ENCODE peak calls at places on chromosomes 16 and 17, in six cellular contexts. One of them, this sample, is unnamed.

GRCh38 chr16:66324785-66325184 is 41.7 kb upstream of the CDH5 start:
- DNase-seq in GM12878: no peak
- DNase-seq in K562: peak
- DNase-seq in H1: peak
- DNase-seq in HepG2: peak
- DNase-seq in GM23338: peak
- DNase-seq in this sample: peak

GRCh38 chr17:58275417-58275816 is 5.3 kb downstream of the MPO start:
- DNase-seq in GM12878: no peak
- DNase-seq in K562: no peak
- DNase-seq in H1: no peak
- DNase-seq in HepG2: no peak
- DNase-seq in GM23338: no peak
- DNase-seq in this sample: no peak

GRCh38 chr16:84603115-84603816 is 14.6 kb downstream of the COTL1 start:
- DNase-seq in GM12878: no peak
- DNase-seq in K562: no peak
- DNase-seq in H1: no peak
- DNase-seq in HepG2: no peak
- DNase-seq in GM23338: no peak
- DNase-seq in this sample: no peak

GRCh38 chr17:69147460-69147859 is 5.8 kb upstream of the ABCA6 start:
- DNase-seq in GM12878: no peak
- DNase-seq in K562: no peak
- DNase-seq in H1: no peak
- DNase-seq in HepG2: no peak
- DNase-seq in GM23338: no peak
- DNase-seq in this sample: no peak

GRCh38 chr16:3999479-3999868 is 116.8 kb downstream of the ADCY9 start:
- DNase-seq in GM12878: no peak
- DNase-seq in K562: no peak
- DNase-seq in H1: no peak
- DNase-seq in HepG2: no peak
- DNase-seq in GM23338: peak
- DNase-seq in this sample: peak

GRCh38 chr16:50244504-50245416 is 21.6 kb upstream of the ADCY7 start:
- DNase-seq in GM12878: no peak
- DNase-seq in K562: peak
- DNase-seq in H1: peak
- DNase-seq in HepG2: no peak
- DNase-seq in GM23338: peak
- DNase-seq in this sample: peak

GRCh38 chr16:72995151-72995881 is 52.6 kb downstream of the ZFHX3 start:
- DNase-seq in GM12878: no peak
- DNase-seq in K562: peak
- DNase-seq in H1: peak
- DNase-seq in HepG2: no peak
- DNase-seq in GM23338: peak
- DNase-seq in this sample: peak

GRCh38 chr17:75077072-75077489 is 10.7 kb upstream of the SLC16A5 start:
- DNase-seq in GM12878: no peak
- DNase-seq in K562: no peak
- DNase-seq in H1: no peak
- DNase-seq in HepG2: peak
- DNase-seq in GM23338: peak
- DNase-seq in this sample: peak

GRCh38 chr17:62140376-62140775 is 75.3 kb upstream of the MED13 start:
- DNase-seq in GM12878: no peak
- DNase-seq in K562: no peak
- DNase-seq in H1: no peak
- DNase-seq in HepG2: no peak
- DNase-seq in GM23338: no peak
- DNase-seq in this sample: peak

GRCh38 chr16:66899310-66899944 is 19.1 kb downstream of the PDP2 start:
- DNase-seq in GM12878: no peak
- DNase-seq in K562: no peak
- DNase-seq in H1: no peak
- DNase-seq in HepG2: no peak
- DNase-seq in GM23338: no peak
- DNase-seq in this sample: no peak

GRCh38 chr17:41528959-41529353 is 848 bp upstream of the KRT19 start:
- DNase-seq in GM12878: no peak
- DNase-seq in K562: no peak
- DNase-seq in H1: no peak
- DNase-seq in HepG2: no peak
- DNase-seq in GM23338: peak
- DNase-seq in this sample: no peak

GRCh38 chr16:50740747-50741146 is 1.1 kb upstream of the CYLD start:
- DNase-seq in GM12878: no peak
- DNase-seq in K562: no peak
- DNase-seq in H1: no peak
- DNase-seq in HepG2: no peak
- DNase-seq in GM23338: no peak
- DNase-seq in this sample: no peak

GRCh38 chr16:88669986-88670385 is 7.1 kb upstream of the MVD start:
- DNase-seq in GM12878: no peak
- DNase-seq in K562: no peak
- DNase-seq in H1: no peak
- DNase-seq in HepG2: no peak
- DNase-seq in GM23338: no peak
- DNase-seq in this sample: no peak

GRCh38 chr16:56370836-56371235 is 54.5 kb downstream of the AMFR start:
- DNase-seq in GM12878: no peak
- DNase-seq in K562: no peak
- DNase-seq in H1: no peak
- DNase-seq in HepG2: no peak
- DNase-seq in GM23338: no peak
- DNase-seq in this sample: no peak

GRCh38 chr17:38550661-38551060 is 55.1 kb downstream of the SRCIN1 start:
- DNase-seq in GM12878: no peak
- DNase-seq in K562: peak
- DNase-seq in H1: no peak
- DNase-seq in HepG2: no peak
- DNase-seq in GM23338: no peak
- DNase-seq in this sample: no peak

GRCh38 chr17:35766903-35767510 is 6.3 kb downstream of the C17orf50 start:
- DNase-seq in GM12878: no peak
- DNase-seq in K562: no peak
- DNase-seq in H1: no peak
- DNase-seq in HepG2: no peak
- DNase-seq in GM23338: no peak
- DNase-seq in this sample: no peak

GRCh38 chr16:83913234-83913633 is 14.3 kb downstream of the MLYCD start:
- DNase-seq in GM12878: no peak
- DNase-seq in K562: no peak
- DNase-seq in H1: no peak
- DNase-seq in HepG2: no peak
- DNase-seq in GM23338: no peak
- DNase-seq in this sample: no peak

GRCh38 chr17:57379237-57380054 is 123.1 kb downstream of the MSI2 start:
- DNase-seq in GM12878: no peak
- DNase-seq in K562: peak
- DNase-seq in H1: no peak
- DNase-seq in HepG2: no peak
- DNase-seq in GM23338: peak
- DNase-seq in this sample: no peak

GRCh38 chr16:77603656-77604055 is 118.7 kb upstream of the NUDT7 start:
- DNase-seq in GM12878: no peak
- DNase-seq in K562: no peak
- DNase-seq in H1: no peak
- DNase-seq in HepG2: no peak
- DNase-seq in GM23338: peak
- DNase-seq in this sample: no peak

GRCh38 chr17:4598776-4599504 is 14.6 kb downstream of the SMTNL2 start:
- DNase-seq in GM12878: no peak
- DNase-seq in K562: no peak
- DNase-seq in H1: no peak
- DNase-seq in HepG2: no peak
- DNase-seq in GM23338: no peak
- DNase-seq in this sample: no peak

GRCh38 chr17:82815790-82816305 is 24.0 kb downstream of the ZNF750 start:
- DNase-seq in GM12878: no peak
- DNase-seq in K562: no peak
- DNase-seq in H1: no peak
- DNase-seq in HepG2: no peak
- DNase-seq in GM23338: no peak
- DNase-seq in this sample: no peak

GRCh38 chr17:67629963-67630320 is 87.8 kb upstream of the NOL11 start:
- DNase-seq in GM12878: no peak
- DNase-seq in K562: no peak
- DNase-seq in H1: no peak
- DNase-seq in HepG2: peak
- DNase-seq in GM23338: peak
- DNase-seq in this sample: no peak

GRCh38 chr17:75288784-75289121 is 480 bp downstream of the SLC25A19 start:
- DNase-seq in GM12878: no peak
- DNase-seq in K562: peak
- DNase-seq in H1: peak
- DNase-seq in HepG2: peak
- DNase-seq in GM23338: peak
- DNase-seq in this sample: peak

GRCh38 chr16:4780235-4780634 is 7.9 kb downstream of the SEPTIN12 start:
- DNase-seq in GM12878: no peak
- DNase-seq in K562: no peak
- DNase-seq in H1: no peak
- DNase-seq in HepG2: no peak
- DNase-seq in GM23338: no peak
- DNase-seq in this sample: no peak

GRCh38 chr16:83698964-83699363 is 108.8 kb upstream of the HSBP1 start:
- DNase-seq in GM12878: no peak
- DNase-seq in K562: no peak
- DNase-seq in H1: no peak
- DNase-seq in HepG2: no peak
- DNase-seq in GM23338: no peak
- DNase-seq in this sample: no peak

GRCh38 chr16:1914084-1914608 is 4.1 kb downstream of the HS3ST6 start:
- DNase-seq in GM12878: no peak
- DNase-seq in K562: no peak
- DNase-seq in H1: no peak
- DNase-seq in HepG2: no peak
- DNase-seq in GM23338: no peak
- DNase-seq in this sample: no peak

DNA sequence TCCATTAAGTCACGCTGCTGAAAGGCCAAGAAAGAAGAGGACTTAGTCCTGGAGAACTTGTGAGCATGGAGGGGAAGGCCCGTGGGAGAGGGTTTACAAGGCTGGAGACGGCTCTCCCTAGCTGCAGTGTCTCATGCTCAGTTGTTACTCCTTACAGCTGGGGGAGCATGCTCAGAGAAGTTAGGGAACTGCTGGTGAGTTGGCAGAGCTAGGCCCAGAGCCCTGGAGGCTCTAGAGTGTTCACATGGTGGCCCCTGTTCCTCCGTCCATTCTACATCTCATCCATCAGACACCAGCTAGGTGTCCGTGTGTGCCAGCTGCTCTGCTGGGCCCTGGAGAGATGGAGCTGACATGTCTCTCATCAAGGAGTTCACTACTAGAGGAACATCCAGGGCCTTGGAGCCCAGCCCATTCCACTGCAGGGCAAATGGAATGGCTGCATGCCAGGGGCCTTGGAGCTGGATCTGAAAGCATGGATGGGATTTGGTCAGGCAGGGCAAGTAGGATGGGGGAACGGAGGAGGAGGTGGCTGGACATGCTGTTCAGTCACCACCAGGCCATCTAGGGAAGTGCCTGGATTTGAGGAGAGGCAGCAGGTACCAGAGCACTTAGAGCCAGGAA is 6.3 kb downstream of the XYLT2 start:
- DNase-seq in GM12878: no peak
- DNase-seq in K562: no peak
- DNase-seq in H1: no peak
- DNase-seq in HepG2: no peak
- DNase-seq in GM23338: no peak
- DNase-seq in this sample: no peak
- TF ChIP-seq CREB1 in GM12878: no peak
- TF ChIP-seq CREB1 in K562: no peak
- TF ChIP-seq CREB1 in H1: no peak
- TF ChIP-seq CREB1 in HepG2: no peak
- TF ChIP-seq CREB1 in GM23338: no peak
- TF ChIP-seq CREB1 in this sample: no peak

GRCh38 chr16:19140392-19140791 is 26.6 kb downstream of the ITPRIPL2 start:
- DNase-seq in GM12878: no peak
- DNase-seq in K562: no peak
- DNase-seq in H1: no peak
- DNase-seq in HepG2: no peak
- DNase-seq in GM23338: no peak
- DNase-seq in this sample: no peak

GRCh38 chr16:19137201-19137601 is 23.4 kb downstream of the ITPRIPL2 start:
- DNase-seq in GM12878: no peak
- DNase-seq in K562: no peak
- DNase-seq in H1: no peak
- DNase-seq in HepG2: no peak
- DNase-seq in GM23338: no peak
- DNase-seq in this sample: no peak

GRCh38 chr16:19137621-19138128 is 23.9 kb downstream of the ITPRIPL2 start:
- DNase-seq in GM12878: no peak
- DNase-seq in K562: no peak
- DNase-seq in H1: no peak
- DNase-seq in HepG2: no peak
- DNase-seq in GM23338: no peak
- DNase-seq in this sample: no peak

GRCh38 chr16:19139436-19140091 is 25.8 kb downstream of the ITPRIPL2 start:
- DNase-seq in GM12878: no peak
- DNase-seq in K562: no peak
- DNase-seq in H1: no peak
- DNase-seq in HepG2: no peak
- DNase-seq in GM23338: no peak
- DNase-seq in this sample: no peak

DNA sequence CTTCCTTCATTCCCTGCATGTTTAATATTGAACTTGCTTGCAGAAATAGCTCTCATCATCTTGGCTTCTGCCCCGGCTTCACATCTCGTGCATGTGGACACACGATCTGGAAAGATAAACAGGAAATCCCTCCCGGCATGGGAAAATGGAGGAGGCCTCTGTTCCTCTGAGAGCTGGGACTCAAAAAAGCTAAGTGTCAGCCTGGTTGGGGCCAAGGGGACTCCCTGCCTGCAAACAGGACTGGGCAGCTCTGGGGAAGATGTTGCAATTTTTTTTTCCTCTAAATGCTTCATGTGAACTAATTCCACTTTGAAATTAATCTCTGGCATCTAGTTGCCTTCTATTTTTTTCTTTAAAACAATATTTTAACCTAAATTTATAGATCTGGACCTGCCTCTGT is 24.8 kb downstream of the ITPRIPL2 start:
- DNase-seq in GM12878: no peak
- DNase-seq in K562: no peak
- DNase-seq in H1: no peak
- DNase-seq in HepG2: no peak
- DNase-seq in GM23338: peak
- DNase-seq in this sample: no peak
- TF ChIP-seq CREB1 in GM12878: no peak
- TF ChIP-seq CREB1 in K562: no peak
- TF ChIP-seq CREB1 in H1: no peak
- TF ChIP-seq CREB1 in HepG2: no peak
- TF ChIP-seq CREB1 in GM23338: no peak
- TF ChIP-seq CREB1 in this sample: no peak

GRCh38 chr17:72940511-72940910 is 152.0 kb downstream of the SLC39A11 start:
- DNase-seq in GM12878: no peak
- DNase-seq in K562: no peak
- DNase-seq in H1: no peak
- DNase-seq in HepG2: no peak
- DNase-seq in GM23338: peak
- DNase-seq in this sample: no peak
- TF ChIP-seq CREB1 in GM12878: no peak
- TF ChIP-seq CREB1 in K562: no peak
- TF ChIP-seq CREB1 in H1: no peak
- TF ChIP-seq CREB1 in HepG2: no peak
- TF ChIP-seq CREB1 in GM23338: no peak
- TF ChIP-seq CREB1 in this sample: no peak

GRCh38 chr17:45247429-45248131 is 14.3 kb downstream of the SPATA32 start:
- DNase-seq in GM12878: peak
- DNase-seq in K562: peak
- DNase-seq in H1: peak
- DNase-seq in HepG2: peak
- DNase-seq in GM23338: peak
- DNase-seq in this sample: peak
- TF ChIP-seq CREB1 in GM12878: peak
- TF ChIP-seq CREB1 in K562: peak
- TF ChIP-seq CREB1 in H1: peak
- TF ChIP-seq CREB1 in HepG2: peak
- TF ChIP-seq CREB1 in GM23338: peak
- TF ChIP-seq CREB1 in this sample: no peak